ENCODE peak calls at places on chromosomes 7 and 10, in six cellular contexts. V is HAP-1, Q is HFF-Myc, I is NCI-H2029, N is NAMALWA, C is mucosa of gallbladder. B is an unnamed sample.

GRCh38 chr10:48390933-48391845 is 84.7 kb downstream of the MAPK8 start:
- DNase-seq in V (no peak), Q (no peak), I (no peak), N (no peak), C (no peak), B (peak)

GRCh38 chr10:3782456-3783312 is 2.3 kb downstream of the KLF6 start:
- DNase-seq in V (peak), Q (peak), I (peak), N (peak), C (peak), B (peak)

GRCh38 chr10:89367529-89367928 is 10.3 kb upstream of the IFIT1B start:
- DNase-seq in V (peak), Q (no peak), I (no peak), N (no peak), C (no peak), B (no peak)

GRCh38 chr7:106979551-106980357 is 64.8 kb upstream of the PRKAR2B start:
- DNase-seq in V (no peak), Q (no peak), I (no peak), N (no peak), C (no peak), B (no peak)

GRCh38 chr10:4838743-4839142 is 12.7 kb downstream of the AKR1E2 start:
- DNase-seq in V (no peak), Q (no peak), I (no peak), N (no peak), C (no peak), B (no peak)

GRCh38 chr10:71717056-71717755 is 2.4 kb downstream of the C10orf105 start:
- DNase-seq in V (no peak), Q (no peak), I (no peak), N (no peak), C (no peak), B (no peak)

GRCh38 chr10:33790506-33791283 is 456.2 kb upstream of the NRP1 start:
- DNase-seq in V (no peak), Q (no peak), I (no peak), N (no peak), C (no peak), B (no peak)

GRCh38 chr7:141073641-141074161 is at the start of gene TMEM178B:
- DNase-seq in V (peak), Q (no peak), I (peak), N (no peak), C (no peak), B (no peak)

GRCh38 chr10:17645591-17646345 is 1.8 kb downstream of the STAM start:
- DNase-seq in V (no peak), Q (no peak), I (no peak), N (no peak), C (no peak), B (no peak)

GRCh38 chr10:132331259-132331955 is 586 bp upstream of the LRRC27 start:
- DNase-seq in V (no peak), Q (no peak), I (no peak), N (no peak), C (no peak), B (no peak)

GRCh38 chr10:128064615-128065580 is 61.3 kb downstream of the MKI67 start:
- DNase-seq in V (no peak), Q (no peak), I (no peak), N (peak), C (peak), B (no peak)

GRCh38 chr7:22219036-22219435 is 137.9 kb downstream of the RAPGEF5 start:
- DNase-seq in V (no peak), Q (no peak), I (no peak), N (no peak), C (no peak), B (no peak)